ENCODE peak calls at places on chromosomes 4 and X, in five cellular contexts. N, Q, U, Z and M are unnamed samples.

GRCh38 chrX:19514791-19515614 is at the start of gene MAP3K15:
- DNase-seq in N (no peak), Q (peak; percentile 80), U (peak; percentile 69), Z (peak; percentile 13), M (no peak)

GRCh38 chr4:180560896-180561295 is 1682.3 kb upstream of the TENM3 start:
- DNase-seq in N (no peak), Q (no peak), U (no peak), Z (no peak), M (no peak)

GRCh38 chrX:24643116-24643515 is 4.0 kb downstream of the PCYT1B start:
- DNase-seq in N (no peak), Q (no peak), U (no peak), Z (no peak), M (no peak)

GRCh38 chr4:134952775-134953174 is 751.2 kb upstream of the PABPC4L start:
- DNase-seq in N (no peak), Q (peak; percentile 57), U (no peak), Z (no peak), M (no peak)

GRCh38 chr4:13983189-13983790 is 355.8 kb upstream of the BOD1L1 start:
- DNase-seq in N (no peak), Q (no peak), U (peak; percentile 31), Z (peak; percentile 9), M (no peak)

GRCh38 chrX:723781-724180 is 93.2 kb downstream of the SHOX start:
- DNase-seq in N (no peak), Q (no peak), U (no peak), Z (no peak), M (no peak)

GRCh38 chrX:78979789-78980464 is 34.7 kb downstream of the P2RY10 start:
- DNase-seq in N (no peak), Q (no peak), U (no peak), Z (no peak), M (no peak)

GRCh38 chr4:139833131-139833930 is 167.7 kb downstream of the MGST2 start:
- DNase-seq in N (no peak), Q (no peak), U (no peak), Z (no peak), M (no peak)

GRCh38 chr4:72974694-72975487 is 94.6 kb downstream of the COX18 start:
- DNase-seq in N (no peak), Q (no peak), U (no peak), Z (no peak), M (no peak)

GRCh38 chrX:79618280-79618679 is 251.1 kb upstream of the ITM2A start:
- DNase-seq in N (no peak), Q (no peak), U (no peak), Z (no peak), M (no peak)

GRCh38 chr4:75673959-75674328 is 733 bp upstream of the G3BP2 start:
- DNase-seq in N (no peak), Q (no peak), U (no peak), Z (no peak), M (no peak)

GRCh38 chr4:74539043-74539790 is 94.3 kb downstream of the AREG start:
- DNase-seq in N (no peak), Q (no peak), U (no peak), Z (peak; percentile 39), M (no peak)

GRCh38 chr4:8170341-8170740 is 11.7 kb upstream of the ABLIM2 start:
- DNase-seq in N (no peak), Q (peak; percentile 73), U (no peak), Z (no peak), M (no peak)

GRCh38 chrX:123184858-123185251 is 777 bp downstream of the GRIA3 start:
- DNase-seq in N (no peak), Q (no peak), U (no peak), Z (no peak), M (no peak)

GRCh38 chrX:9847071-9847470 is 60.8 kb downstream of the SHROOM2 start:
- DNase-seq in N (no peak), Q (no peak), U (peak; percentile 49), Z (peak; percentile 74), M (no peak)

GRCh38 chr4:40307627-40308497 is 27.3 kb upstream of the CHRNA9 start:
- DNase-seq in N (peak; percentile 67), Q (peak; percentile 87), U (no peak), Z (no peak), M (peak; percentile 86)

GRCh38 chrX:19544693-19545305 is 29.5 kb upstream of the MAP3K15 start:
- DNase-seq in N (no peak), Q (no peak), U (peak; percentile 46), Z (peak; percentile 34), M (no peak)

GRCh38 chr4:54498661-54499111 is 159.1 kb upstream of the KIT start:
- DNase-seq in N (no peak), Q (no peak), U (peak; percentile 1), Z (no peak), M (no peak)

GRCh38 chrX:9829308-9830267 is 43.4 kb downstream of the SHROOM2 start:
- DNase-seq in N (no peak), Q (no peak), U (peak; percentile 50), Z (no peak), M (no peak)

GRCh38 chrX:1809581-1809980 is 194.7 kb downstream of the ASMT start:
- DNase-seq in N (no peak), Q (peak; percentile 27), U (no peak), Z (no peak), M (no peak)

GRCh38 chrX:17621566-17622270 is 115.6 kb upstream of the SCML1 start:
- DNase-seq in N (no peak), Q (no peak), U (no peak), Z (no peak), M (no peak)

GRCh38 chr4:152953514-152953913 is 17.4 kb downstream of the FHDC1 start:
- DNase-seq in N (no peak), Q (no peak), U (no peak), Z (no peak), M (no peak)

GRCh38 chr4:166726832-166727231 is 507.5 kb downstream of the SPOCK3 start:
- DNase-seq in N (no peak), Q (no peak), U (no peak), Z (no peak), M (no peak)

GRCh38 chr4:19888587-19888986 is 363.1 kb upstream of the SLIT2 start:
- DNase-seq in N (no peak), Q (no peak), U (no peak), Z (no peak), M (no peak)

GRCh38 chr4:4857001-4857808 is 2.3 kb upstream of the MSX1 start:
- DNase-seq in N (no peak), Q (peak; percentile 29), U (no peak), Z (no peak), M (no peak)

GRCh38 chrX:110563276-110563675 is 204.6 kb downstream of the RTL9 start:
- DNase-seq in N (no peak), Q (no peak), U (no peak), Z (no peak), M (no peak)

GRCh38 chr4:40990899-40991265 is 223.5 kb downstream of the APBB2 start:
- DNase-seq in N (no peak), Q (no peak), U (no peak), Z (no peak), M (peak; percentile 66)

DNA sequence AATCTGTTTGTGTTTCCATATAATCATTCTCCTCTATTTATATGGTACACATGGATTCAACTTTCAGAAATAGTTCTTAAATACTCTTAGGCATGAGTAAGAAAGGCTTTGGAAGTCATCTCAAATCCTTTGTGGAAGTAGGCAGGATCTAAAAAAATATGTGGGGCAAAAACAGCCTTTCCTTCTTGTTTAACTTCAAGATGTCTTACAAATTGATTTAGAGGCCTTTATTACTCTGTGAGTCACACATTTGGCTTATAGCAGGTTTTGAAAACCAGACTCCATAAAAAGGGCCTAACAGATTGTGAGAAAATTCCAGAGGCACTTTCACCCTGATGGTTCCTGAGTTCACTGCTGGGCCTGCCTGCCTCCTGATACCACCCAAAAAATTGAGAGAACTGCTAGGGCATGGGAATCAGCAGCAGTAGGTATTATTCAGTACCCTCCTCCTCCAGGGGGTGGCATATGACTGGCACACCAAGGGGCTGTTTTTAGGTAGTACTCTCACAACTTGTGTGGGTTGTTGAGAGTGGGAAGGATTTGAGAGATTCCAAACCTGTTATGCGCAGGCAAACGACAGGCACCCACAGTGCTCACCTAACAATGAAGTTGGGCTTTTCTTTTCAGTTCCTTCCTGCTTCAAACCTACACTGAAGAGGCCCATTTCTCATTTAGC is 162.7 kb upstream of the MBNL3 start:
- DNase-seq in N (no peak), Q (no peak), U (peak; percentile 2), Z (no peak), M (no peak)
- TF ChIP-seq CTCF in N (no peak), Q (no peak), U (no peak), Z (no peak), M (no peak)

DNA sequence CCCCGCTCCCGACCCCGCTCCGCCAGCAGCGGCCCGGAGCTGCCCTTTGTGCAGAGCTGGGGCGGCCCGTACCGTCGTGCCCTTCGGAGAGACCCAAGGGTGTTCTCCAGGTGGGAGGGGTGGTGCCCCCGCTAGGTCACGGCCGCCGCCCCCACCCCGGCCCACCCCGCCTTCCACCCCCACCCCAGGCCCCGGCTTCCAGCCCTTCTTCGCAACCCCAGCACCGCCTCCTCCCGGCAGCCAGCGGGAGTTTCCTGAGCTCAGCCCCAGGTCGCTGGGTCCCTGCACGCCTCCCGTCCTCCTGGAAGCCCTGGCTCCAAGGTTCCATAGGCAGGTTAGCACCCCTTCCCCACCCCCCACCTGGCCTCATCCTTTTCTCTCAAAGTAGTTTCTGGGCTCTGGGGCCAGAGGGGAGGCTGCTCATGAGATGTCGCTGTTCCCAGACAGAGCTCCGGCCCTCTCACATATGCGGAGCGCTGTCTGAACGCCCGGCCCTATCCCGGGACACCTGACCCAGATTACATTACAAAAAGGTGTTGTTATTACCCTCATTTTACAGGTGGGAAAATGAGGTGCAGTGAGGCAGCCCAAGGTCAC is 25.2 kb upstream of the FGFR3 start:
- DNase-seq in N (no peak), Q (no peak), U (peak; percentile 75), Z (peak; percentile 76), M (no peak)
- TF ChIP-seq CTCF in N (no peak), Q (no peak), U (no peak), Z (peak; percentile 71), M (peak; percentile 25)

DNA sequence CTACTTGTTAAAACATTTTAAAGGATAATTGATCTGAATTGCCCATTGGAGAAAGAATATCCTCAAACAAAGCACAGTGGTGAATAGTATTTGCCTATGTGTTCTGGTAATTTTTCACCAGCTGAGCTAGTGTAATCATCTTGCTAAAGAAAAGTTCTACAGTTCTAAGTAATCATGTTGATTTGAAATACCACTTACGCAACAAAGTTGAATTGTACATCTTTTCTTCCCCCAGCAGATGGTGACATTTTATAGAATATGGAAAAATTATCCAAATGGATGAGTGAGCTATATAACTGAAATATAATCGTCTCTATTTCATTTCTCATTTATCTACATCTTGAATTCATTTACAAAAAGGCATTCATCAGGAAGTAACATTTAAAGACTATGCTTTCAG is 9.7 kb upstream of the ZNF674 start:
- DNase-seq in N (no peak), Q (no peak), U (no peak), Z (peak; percentile 6), M (no peak)
- TF ChIP-seq CTCF in N (peak; percentile 32), Q (no peak), U (no peak), Z (no peak), M (peak; percentile 54)

DNA sequence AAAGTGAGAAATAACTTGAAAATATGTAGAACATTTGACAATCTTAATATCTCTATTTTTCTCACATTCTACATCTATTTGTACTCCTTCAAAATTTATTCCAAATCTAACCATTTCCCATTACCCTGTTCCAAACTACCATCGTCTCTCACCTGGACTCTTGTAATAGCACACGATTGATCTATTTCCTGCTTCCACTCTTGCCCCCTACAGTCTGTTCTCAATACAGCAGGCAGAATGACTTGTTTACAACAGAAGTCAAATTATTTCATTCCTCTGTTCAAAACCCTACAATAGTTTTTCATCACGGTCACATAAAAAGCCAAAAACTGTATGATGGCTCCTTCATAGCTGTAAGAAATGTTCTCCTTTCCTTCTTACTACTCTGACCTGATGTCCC is 21.1 kb upstream of the LUZP4 start:
- DNase-seq in N (no peak), Q (no peak), U (peak; percentile 7), Z (no peak), M (no peak)
- TF ChIP-seq CTCF in N (no peak), Q (no peak), U (no peak), Z (peak; percentile 30), M (no peak)